ENCODE peak calls at places on chromosomes 4 and X, in four cellular contexts. O, Y, F and Q are unnamed samples.
A peak's percentile ranks its signal among the peaks of the same experiment; 100 is the strongest.

GRCh38 chr4:1532549-1533395 is 126.5 kb upstream of the NKX1-1 start:
- DNase-seq in O (no peak), Y (no peak), F (no peak), Q (no peak)

GRCh38 chr4:42768125-42768748 is 111.3 kb upstream of the ATP8A1 start:
- DNase-seq in O (peak; percentile 12), Y (no peak), F (peak; percentile 77), Q (no peak)

GRCh38 chr4:42671431-42672194 is 14.7 kb upstream of the ATP8A1 start:
- DNase-seq in O (peak; percentile 11), Y (no peak), F (no peak), Q (no peak)

GRCh38 chr4:153337686-153338085 is 6.8 kb upstream of the MND1 start:
- DNase-seq in O (no peak), Y (no peak), F (no peak), Q (no peak)

GRCh38 chrX:14529288-14529989 is at the start of gene GLRA2:
- DNase-seq in O (peak; percentile 24), Y (peak; percentile 58), F (peak; percentile 56), Q (no peak)

GRCh38 chrX:47815901-47816845 is 20.5 kb upstream of the ZNF81 start:
- DNase-seq in O (peak; percentile 49), Y (no peak), F (no peak), Q (peak; percentile 32)

GRCh38 chr4:86935833-86936721 is 1.3 kb downstream of the AFF1 start:
- DNase-seq in O (peak; percentile 87), Y (peak; percentile 75), F (peak; percentile 73), Q (peak; percentile 82)

GRCh38 chr4:243407-243806 is 61.9 kb downstream of the ZNF732 start:
- DNase-seq in O (no peak), Y (no peak), F (no peak), Q (no peak)

GRCh38 chr4:19835429-19835828 is 416.3 kb upstream of the SLIT2 start:
- DNase-seq in O (no peak), Y (no peak), F (no peak), Q (no peak)

GRCh38 chr4:154528866-154529265 is 21.3 kb downstream of the PLRG1 start:
- DNase-seq in O (no peak), Y (no peak), F (no peak), Q (no peak)

GRCh38 chr4:121177238-121178137 is 13.4 kb upstream of the TNIP3 start:
- DNase-seq in O (no peak), Y (no peak), F (no peak), Q (no peak)

GRCh38 chr4:8435656-8436121 is 4.8 kb downstream of the ACOX3 start:
- DNase-seq in O (peak; percentile 22), Y (no peak), F (no peak), Q (no peak)

GRCh38 chr4:95742872-95743271 is 97.0 kb upstream of the PDHA2 start:
- DNase-seq in O (no peak), Y (no peak), F (no peak), Q (no peak)

GRCh38 chr4:123776267-123776666 is 379.7 kb downstream of the SPRY1 start:
- DNase-seq in O (no peak), Y (no peak), F (no peak), Q (no peak)

GRCh38 chrX:132483951-132484350 is 4.9 kb downstream of the MBNL3 start:
- DNase-seq in O (no peak), Y (no peak), F (no peak), Q (no peak)

GRCh38 chrX:104315555-104315954 is 60.8 kb upstream of the ESX1 start:
- DNase-seq in O (no peak), Y (no peak), F (no peak), Q (no peak)

GRCh38 chrX:23756165-23756564 is 13.1 kb upstream of the ACOT9 start:
- DNase-seq in O (peak; percentile 70), Y (peak; percentile 82), F (peak; percentile 61), Q (no peak)

GRCh38 chr4:75327804-75328512 is 186.2 kb downstream of the RCHY1 start:
- DNase-seq in O (no peak), Y (peak; percentile 8), F (no peak), Q (no peak)

GRCh38 chr4:152500798-152501434 is 35.0 kb downstream of the FBXW7 start:
- DNase-seq in O (peak; percentile 30), Y (peak; percentile 91), F (no peak), Q (peak; percentile 95)

GRCh38 chrX:13899607-13900006 is 82.7 kb upstream of the GPM6B start:
- DNase-seq in O (no peak), Y (peak; percentile 39), F (no peak), Q (no peak)

GRCh38 chrX:83819304-83819703 is 41.6 kb upstream of the CYLC1 start:
- DNase-seq in O (no peak), Y (no peak), F (no peak), Q (no peak)

GRCh38 chrX:3384330-3384729 is 37.9 kb upstream of the MXRA5 start:
- DNase-seq in O (no peak), Y (no peak), F (no peak), Q (no peak)

GRCh38 chr4:173005912-173006633 is 162.5 kb upstream of the GALNT7 start:
- DNase-seq in O (no peak), Y (no peak), F (no peak), Q (no peak)

GRCh38 chr4:169351860-169352259 is 81.1 kb upstream of the SH3RF1 start:
- DNase-seq in O (no peak), Y (no peak), F (no peak), Q (no peak)

GRCh38 chrX:106935175-106935574 is 15.0 kb downstream of the CLDN2 start:
- DNase-seq in O (no peak), Y (no peak), F (no peak), Q (no peak)

GRCh38 chr4:184335520-184335919 is 117.8 kb upstream of the ENPP6 start:
- DNase-seq in O (no peak), Y (no peak), F (no peak), Q (no peak)

GRCh38 chr4:81397635-81398034 is 74.1 kb downstream of the RASGEF1B start:
- DNase-seq in O (no peak), Y (no peak), F (no peak), Q (no peak)

GRCh38 chr4:81395239-81395638 is 76.5 kb downstream of the RASGEF1B start:
- DNase-seq in O (no peak), Y (no peak), F (no peak), Q (no peak)

GRCh38 chr4:81404294-81404693 is 67.4 kb downstream of the RASGEF1B start:
- DNase-seq in O (no peak), Y (no peak), F (no peak), Q (no peak)

DNA sequence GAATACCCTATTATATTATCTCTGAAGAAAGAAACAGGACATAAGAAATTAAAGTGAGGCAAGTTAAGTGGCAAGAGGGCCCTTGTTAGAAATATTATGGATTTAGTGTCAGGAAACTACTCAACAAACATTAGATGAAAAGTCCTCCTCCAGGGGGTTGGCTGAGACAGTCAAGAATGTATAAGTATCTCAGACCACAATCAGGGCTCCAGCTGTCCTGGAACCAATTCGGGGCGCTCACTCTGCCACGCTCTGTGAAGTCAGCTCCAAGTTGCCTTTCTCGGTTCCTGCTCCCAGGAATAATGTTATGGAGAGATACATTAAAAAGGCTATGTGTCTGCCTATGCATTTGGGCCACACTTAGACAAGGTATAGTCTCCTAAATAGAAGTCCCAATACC is 73.3 kb downstream of the RASGEF1B start:
- DNase-seq in O (no peak), Y (no peak), F (no peak), Q (no peak)
- H3K4me3 ChIP-seq in O (no peak overlapping the region), Y (no peak overlapping the region), F (no peak overlapping the region), Q (no peak overlapping the region)

DNA sequence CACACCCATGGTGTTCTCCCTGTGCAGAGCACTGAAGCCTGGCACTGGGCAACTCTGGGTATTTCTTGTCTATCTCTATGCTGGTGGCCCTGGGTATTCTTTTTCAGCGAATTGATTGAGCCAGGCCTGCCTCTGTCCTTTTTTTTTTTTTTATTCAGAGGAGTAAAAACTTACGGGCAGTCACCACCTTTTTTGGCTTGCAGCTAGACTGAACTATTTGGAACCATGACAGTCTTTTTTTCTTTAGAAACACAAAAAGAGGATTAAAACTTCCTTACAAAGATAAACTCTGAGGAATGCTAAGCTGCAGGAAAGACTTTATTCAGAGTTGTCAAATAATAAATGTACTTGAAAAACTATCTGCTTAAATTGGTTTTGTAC is 119.2 kb upstream of the STIM2 start:
- DNase-seq in O (no peak), Y (no peak), F (no peak), Q (no peak)
- H3K4me1 ChIP-seq in O (no peaks in the 10 kb centered on the region), Y (no peaks in the 10 kb centered on the region), F (no peaks in the 10 kb centered on the region), Q (no peaks in the 10 kb centered on the region)

GRCh38 chr4:105634402-105634801 is 74.1 kb downstream of the INTS12 start:
- DNase-seq in O (no peak), Y (no peak), F (no peak), Q (no peak)

GRCh38 chr4:105633241-105633640 is 75.2 kb downstream of the INTS12 start:
- DNase-seq in O (no peak), Y (no peak), F (no peak), Q (no peak)

GRCh38 chr4:105631818-105632400 is 76.6 kb downstream of the INTS12 start:
- DNase-seq in O (no peak), Y (no peak), F (no peak), Q (no peak)

GRCh38 chr4:105630670-105631655 is 77.5 kb downstream of the INTS12 start:
- DNase-seq in O (no peak), Y (no peak), F (no peak), Q (no peak)

DNA sequence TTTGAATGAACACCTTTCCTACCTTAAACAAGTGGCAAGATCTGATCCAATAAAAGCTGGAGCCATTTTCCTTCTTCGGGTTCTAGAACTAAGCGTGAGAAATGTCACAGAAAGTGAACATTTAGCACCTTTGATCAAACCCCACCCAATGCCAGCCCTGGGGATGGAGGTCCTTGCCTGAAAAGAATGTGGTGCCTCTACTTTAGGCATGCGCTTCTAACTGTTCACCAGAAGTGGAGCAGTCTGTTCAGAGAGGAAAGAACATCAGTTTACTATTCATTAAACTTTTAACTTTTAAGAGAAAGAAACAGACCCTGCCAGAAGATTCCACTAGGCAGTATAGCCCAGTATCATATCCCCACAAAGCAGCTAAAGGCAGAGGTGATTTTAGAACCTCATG is 75.9 kb downstream of the INTS12 start:
- DNase-seq in O (no peak), Y (no peak), F (no peak), Q (no peak)
- TF ChIP-seq CTCF in O (no peak), Y (no peak), F (no peak), Q (no peak)

GRCh38 chr4:54230479-54231418 is 1.7 kb downstream of the PDGFRA start:
- DNase-seq in O (no peak), Y (peak; percentile 23), F (peak; percentile 76), Q (peak; percentile 55)
- H3K4me3 ChIP-seq in O (peak overlapping the region; percentile 41), Y (peak overlapping the region; percentile 94), F (peak overlapping the region; percentile 85), Q (peak overlapping the region; percentile 9)

DNA sequence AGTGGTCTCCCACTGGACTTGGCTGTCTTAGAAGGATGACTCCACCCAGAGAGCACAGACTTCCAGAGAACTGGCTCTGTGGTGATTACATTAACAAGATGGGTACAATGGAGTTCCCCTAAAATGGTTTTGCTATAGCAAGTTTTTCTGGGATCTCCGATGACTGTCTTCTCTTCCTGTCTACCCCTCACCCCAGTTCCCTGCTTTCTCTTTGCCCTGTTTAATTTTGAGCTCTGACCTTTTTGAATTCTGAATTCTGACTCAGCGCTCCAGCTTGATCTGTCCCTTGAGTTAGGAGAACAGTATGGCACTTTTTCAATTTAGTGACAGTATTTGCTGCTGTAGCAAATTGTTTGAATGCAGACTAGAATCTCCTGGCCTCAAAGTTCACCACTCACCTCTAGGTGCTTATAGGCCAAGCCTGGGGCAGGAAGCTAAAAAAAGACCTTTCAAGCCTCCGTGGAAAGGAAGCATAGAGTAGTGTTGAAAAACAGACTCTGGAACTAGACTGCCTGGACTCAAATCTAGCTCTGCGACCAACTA is 7.0 kb downstream of the MSN start:
- DNase-seq in O (no peak), Y (no peak), F (no peak), Q (no peak)
- H3K4me1 ChIP-seq in O (no peaks in the 10 kb centered on the region), Y (no peaks in the 10 kb centered on the region), F (no peaks in the 10 kb centered on the region), Q (peaks cover 7% of the 10 kb centered on the region)